ENCODE peak calls at places on chromosome 21, in six cellular contexts. R is A549, S is IMR-90, X is foreskin fibroblast, Q is ovary, M is heart right ventricle. Z is an unnamed sample.
A peak's percentile ranks its signal among the peaks of the same experiment; 100 is the strongest.

GRCh38 chr21:34846601-34847112 is 177.9 kb downstream of the CLIC6 start:
- DNase-seq in R (peak; percentile 50), S (peak; percentile 89), X (peak; percentile 91), Q (no peak), M (no peak), Z (peak; percentile 78)

GRCh38 chr21:38308010-38308784 is 51.4 kb downstream of the KCNJ15 start:
- DNase-seq in R (no peak), S (peak; percentile 12), X (no peak), Q (peak; percentile 66), M (no peak), Z (no peak)

GRCh38 chr21:39630191-39630591 is 17.5 kb downstream of the B3GALT5 start:
- DNase-seq in R (peak; percentile 14), S (peak; percentile 25), X (peak; percentile 44), Q (no peak), M (no peak), Z (peak; percentile 47)

GRCh38 chr21:42221581-42222345 is 2.8 kb downstream of the ABCG1 start:
- DNase-seq in R (no peak), S (peak; percentile 87), X (no peak), Q (no peak), M (no peak), Z (peak; percentile 42)

GRCh38 chr21:25535811-25536210 is 71.5 kb downstream of the MRPL39 start:
- DNase-seq in R (no peak), S (no peak), X (no peak), Q (no peak), M (no peak), Z (no peak)

GRCh38 chr21:27023186-27023585 is 56.3 kb upstream of the ADAMTS5 start:
- DNase-seq in R (no peak), S (no peak), X (no peak), Q (no peak), M (no peak), Z (no peak)

GRCh38 chr21:39022901-39023693 is 160.2 kb downstream of the PSMG1 start:
- DNase-seq in R (no peak), S (peak; percentile 28), X (no peak), Q (peak; percentile 73), M (peak; percentile 80), Z (no peak)

GRCh38 chr21:15943009-15943666 is 213.4 kb downstream of the USP25 start:
- DNase-seq in R (peak; percentile 16), S (peak; percentile 4), X (peak; percentile 59), Q (no peak), M (no peak), Z (no peak)

GRCh38 chr21:19433623-19434022 is 1030.0 kb upstream of the TMPRSS15 start:
- DNase-seq in R (no peak), S (no peak), X (no peak), Q (no peak), M (no peak), Z (no peak)

GRCh38 chr21:32803651-32804050 is 32.1 kb upstream of the PAXBP1 start:
- DNase-seq in R (no peak), S (peak; percentile 30), X (peak; percentile 26), Q (no peak), M (no peak), Z (no peak)

GRCh38 chr21:34611528-34611927 is 3.4 kb downstream of the RCAN1 start:
- DNase-seq in R (no peak), S (no peak), X (no peak), Q (no peak), M (no peak), Z (no peak)

GRCh38 chr21:35324372-35325220 is 275.5 kb upstream of the RUNX1 start:
- DNase-seq in R (no peak), S (peak; percentile 63), X (peak; percentile 84), Q (peak; percentile 42), M (no peak), Z (peak; percentile 71)

GRCh38 chr21:36478207-36478701 is 1.7 kb downstream of the CLDN14 start:
- DNase-seq in R (peak; percentile 86), S (peak; percentile 88), X (peak; percentile 83), Q (no peak), M (no peak), Z (peak; percentile 36)

GRCh38 chr21:37367301-37367757 is 756 bp downstream of the DYRK1A start:
- DNase-seq in R (no peak), S (no peak), X (no peak), Q (no peak), M (no peak), Z (no peak)

GRCh38 chr21:31161157-31161556 is 122.9 kb upstream of the KRTAP19-8 start:
- DNase-seq in R (no peak), S (peak; percentile 15), X (peak; percentile 74), Q (no peak), M (no peak), Z (peak; percentile 56)

GRCh38 chr21:33843216-33843615 is 72.4 kb downstream of the ATP5PO start:
- DNase-seq in R (no peak), S (no peak), X (peak; percentile 34), Q (no peak), M (no peak), Z (no peak)

GRCh38 chr21:29788752-29789151 is 151.0 kb downstream of the GRIK1 start:
- DNase-seq in R (no peak), S (no peak), X (no peak), Q (no peak), M (no peak), Z (no peak)

GRCh38 chr21:31220567-31220966 is 123.5 kb downstream of the TIAM1 start:
- DNase-seq in R (no peak), S (peak; percentile 24), X (peak; percentile 31), Q (no peak), M (no peak), Z (no peak)

DNA sequence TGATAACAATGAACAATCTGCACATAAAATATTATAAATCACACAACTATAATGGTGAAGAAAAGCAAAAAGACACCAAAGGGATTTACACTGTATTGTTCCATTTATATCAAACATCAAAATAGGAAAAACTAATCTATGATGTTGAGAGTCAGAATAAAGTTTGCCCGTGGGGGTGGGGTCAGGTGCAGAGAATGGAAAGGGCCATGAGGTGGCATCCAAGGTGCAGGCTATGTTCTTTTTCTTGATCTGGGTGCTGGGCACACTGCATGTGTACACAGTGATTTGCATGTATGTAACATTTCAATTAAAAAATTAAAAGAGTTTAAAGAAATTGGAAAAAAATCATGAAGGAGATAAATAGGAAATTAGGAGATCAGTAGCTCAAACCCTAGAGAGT is 127.3 kb downstream of the DSCAM start:
- DNase-seq in R (no peak), S (no peak), X (no peak), Q (no peak), M (no peak), Z (no peak)
- TF ChIP-seq CTCF in R (no peak), S (no peak), X (no peak), Q (no peak), M (no peak), Z (no peak)

GRCh38 chr21:46635324-46636180 is at the start of gene PRMT2:
- DNase-seq in R (peak; percentile 96), S (peak; percentile 96), X (peak; percentile 99), Q (peak; percentile 97), M (peak; percentile 99), Z (peak; percentile 91)

GRCh38 chr21:46636181-46636512 is 673 bp downstream of the PRMT2 start:
- DNase-seq in R (no peak), S (no peak), X (no peak), Q (no peak), M (no peak), Z (no peak)

GRCh38 chr21:46639489-46640386 is 4.3 kb downstream of the PRMT2 start:
- DNase-seq in R (peak; percentile 34), S (peak; percentile 16), X (no peak), Q (no peak), M (no peak), Z (no peak)

GRCh38 chr21:46636550-46637289 is 1.2 kb downstream of the PRMT2 start:
- DNase-seq in R (no peak), S (no peak), X (no peak), Q (no peak), M (no peak), Z (no peak)

DNA sequence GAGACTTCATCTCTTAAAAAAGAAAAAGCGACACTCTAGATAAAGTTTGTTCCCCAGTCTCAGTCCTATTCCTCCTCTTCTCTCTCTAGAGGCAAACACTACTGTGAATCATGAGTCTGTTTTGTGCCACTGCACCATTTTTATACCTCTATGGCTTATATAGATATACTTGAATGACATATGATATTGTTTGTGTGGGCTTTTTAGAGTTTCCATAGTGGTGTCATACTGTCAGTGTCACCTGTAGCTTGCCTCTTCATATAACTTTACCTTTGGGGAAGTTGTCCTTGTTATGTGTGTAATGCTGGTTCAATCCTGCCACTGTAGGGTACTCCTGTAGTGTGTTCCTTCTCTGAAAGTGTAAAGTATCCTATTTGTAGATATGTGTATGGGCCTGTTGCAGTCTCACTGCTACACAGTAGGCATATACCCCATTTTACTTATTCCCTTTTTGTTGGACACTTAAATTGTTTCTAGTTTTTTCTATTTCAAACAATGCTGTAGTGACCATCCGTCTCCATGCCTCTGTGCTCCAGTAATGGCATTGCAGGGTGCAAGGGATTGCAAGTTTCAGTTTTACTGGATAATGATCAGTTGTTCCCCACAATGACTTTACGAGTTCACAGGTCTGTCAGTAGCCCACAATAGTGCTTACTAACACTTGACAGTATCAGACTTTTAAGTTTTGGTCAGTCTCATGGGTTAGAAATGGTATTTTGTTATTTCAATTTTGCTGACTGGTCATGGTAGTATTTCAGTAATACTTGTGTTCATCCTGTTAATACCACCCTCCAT is 2.7 kb downstream of the PRMT2 start:
- DNase-seq in R (no peak), S (no peak), X (no peak), Q (no peak), M (no peak), Z (no peak)
- H3K4me3 ChIP-seq in R (no peak overlapping the region), S (no peak overlapping the region), X (peak overlapping the region; percentile 30), Q (no peak overlapping the region), M (peak overlapping the region; percentile 0), Z (peak overlapping the region; percentile 24)

DNA sequence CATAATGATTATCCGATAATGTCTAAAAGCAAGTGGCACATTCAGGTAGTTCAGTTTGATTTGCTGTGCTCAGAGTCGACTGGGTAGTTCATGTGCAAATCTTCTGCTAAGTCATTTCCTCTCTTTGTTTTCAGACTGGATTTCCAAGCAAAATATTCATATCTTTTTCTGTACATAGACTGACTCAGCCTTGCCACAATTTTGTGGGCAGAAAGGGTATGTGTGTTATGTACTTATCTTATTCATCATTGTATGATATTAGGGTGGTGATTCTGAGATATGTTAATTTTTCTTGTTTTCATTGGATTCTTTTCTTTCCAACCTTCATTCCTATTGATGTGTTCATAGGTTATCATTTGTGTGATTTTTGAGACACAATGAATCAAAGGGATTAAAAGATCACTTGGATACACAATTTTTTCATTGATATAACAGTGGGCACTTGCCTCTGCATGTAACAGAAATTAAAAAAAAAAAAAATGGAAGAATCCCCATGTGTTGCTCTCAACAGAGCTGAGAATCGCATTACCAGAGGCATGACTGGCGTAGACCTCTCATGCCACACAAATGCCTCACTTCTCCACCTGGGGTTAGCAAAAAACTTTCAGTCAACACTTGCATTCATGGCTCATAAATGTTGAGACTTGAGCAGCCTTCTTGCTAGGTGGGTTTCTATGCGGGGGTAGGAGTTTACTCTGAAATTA is 355.5 kb downstream of the LTN1 start:
- DNase-seq in R (peak; percentile 26), S (peak; percentile 94), X (peak; percentile 91), Q (no peak), M (no peak), Z (peak; percentile 76)
- TF ChIP-seq CTCF in R (no peak), S (no peak), X (no peak), Q (no peak), M (no peak), Z (no peak)

DNA sequence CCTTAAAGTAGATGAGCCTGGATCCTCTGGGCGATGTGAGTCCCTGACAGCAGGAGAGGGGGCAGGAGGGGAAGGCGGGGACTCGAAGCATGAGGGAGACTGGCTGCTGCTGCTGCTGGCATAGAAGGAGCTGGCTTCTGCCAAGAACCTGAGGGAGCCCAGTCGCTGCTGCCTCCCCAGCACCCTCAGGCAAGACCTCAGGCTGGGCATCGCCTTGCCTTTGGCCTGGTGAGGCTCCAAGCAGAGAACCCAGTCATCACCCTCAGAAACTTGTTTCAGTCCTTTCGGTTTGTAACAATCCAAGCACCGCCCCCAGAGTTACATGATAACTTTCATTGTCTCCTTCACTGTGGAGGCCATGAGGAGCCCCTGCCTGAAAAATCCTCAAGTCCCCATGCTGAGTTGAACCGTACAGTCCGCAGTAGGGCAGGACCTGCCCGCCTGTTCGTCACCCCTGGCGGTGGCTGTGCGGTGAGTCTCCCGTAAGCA is 38.8 kb downstream of the POFUT2 start:
- DNase-seq in R (no peak), S (peak; percentile 15), X (peak; percentile 56), Q (no peak), M (no peak), Z (no peak)
- H3K4me3 ChIP-seq in R (no peak overlapping the region), S (peak overlapping the region; percentile 2), X (peak overlapping the region; percentile 12), Q (peak overlapping the region; percentile 14), M (peak overlapping the region; percentile 39), Z (peak overlapping the region; percentile 5)

Z was measured in astrocyte of the cerebellum.